ENCODE peak calls at places on chromosomes 5 and 9, in four cellular contexts. D is WTC11, T is K562, H is GM12878. G is an unnamed sample.

GRCh38 chr5:137627730-137628129 is 108.2 kb downstream of the KLHL3 start:
- DNase-seq in T (no peak), D (no peak), H (no peak), G (no peak)

GRCh38 chr5:98771389-98772109 is 1.9 kb upstream of the RGMB start:
- DNase-seq in D (peak), T (peak), H (peak), G (peak)

GRCh38 chr9:120713257-120714087 is 798 bp downstream of the MEGF9 start:
- DNase-seq in D (peak), H (no peak), T (peak), G (peak)

GRCh38 chr5:150245111-150245789 is 44.3 kb downstream of the CAMK2A start:
- DNase-seq in H (no peak), D (no peak), T (peak), G (peak)

GRCh38 chr9:121573717-121574485 is 74.3 kb upstream of the GGTA1 start:
- DNase-seq in H (no peak), T (no peak), D (no peak), G (no peak)

GRCh38 chr5:79636981-79637733 is 24.9 kb downstream of the TENT2 start:
- DNase-seq in D (no peak), H (no peak), T (no peak), G (no peak)

GRCh38 chr5:179215576-179215975 is 129.7 kb downstream of the ADAMTS2 start:
- DNase-seq in T (no peak), H (no peak), D (no peak), G (no peak)

GRCh38 chr5:178992291-178992895 is 2.7 kb downstream of the GRM6 start:
- DNase-seq in D (no peak), T (no peak), H (no peak), G (no peak)

GRCh38 chr5:149406203-149406978 is 27.3 kb upstream of the IL17B start:
- DNase-seq in D (peak), T (no peak), H (no peak), G (peak)

GRCh38 chr5:5356765-5357164 is 65.7 kb upstream of the ICE1 start:
- DNase-seq in T (no peak), D (no peak), H (no peak), G (no peak)

GRCh38 chr9:116482740-116483139 is 204.4 kb upstream of the TRIM32 start:
- DNase-seq in T (no peak), H (no peak), D (peak), G (no peak)

GRCh38 chr5:36457511-36458260 is 148.7 kb upstream of the SLC1A3 start:
- DNase-seq in H (no peak), T (no peak), D (no peak), G (no peak)

GRCh38 chr5:51696122-51696521 is 312.9 kb downstream of the ISL1 start:
- DNase-seq in D (no peak), H (no peak), T (no peak), G (no peak)

GRCh38 chr9:116049506-116049905 is 104.1 kb upstream of the PAPPA start:
- DNase-seq in T (no peak), H (no peak), D (no peak), G (no peak)

GRCh38 chr9:129801504-129801903 is 1.5 kb upstream of the TOR1B start:
- DNase-seq in H (no peak), T (no peak), D (peak), G (no peak)

GRCh38 chr9:92759990-92760893 is 4.4 kb downstream of the BICD2 start:
- DNase-seq in D (no peak), T (no peak), H (no peak), G (no peak)

GRCh38 chr9:95710449-95710848 is 165.0 kb upstream of the ERCC6L2 start:
- DNase-seq in H (no peak), D (no peak), T (no peak), G (no peak)

GRCh38 chr5:14211818-14212799 is 69.0 kb downstream of the TRIO start:
- DNase-seq in T (no peak), D (no peak), H (peak), G (no peak)

GRCh38 chr9:32442433-32442832 is 58.0 kb downstream of the ACO1 start:
- DNase-seq in H (no peak), T (no peak), D (no peak), G (no peak)

GRCh38 chr5:9284781-9285307 is 261.0 kb downstream of the SEMA5A start:
- DNase-seq in H (no peak), T (no peak), D (no peak), G (peak)

GRCh38 chr5:6729400-6730310 is 16.4 kb downstream of the TENT4A start:
- DNase-seq in D (no peak), T (no peak), H (no peak), G (no peak)
- TF ChIP-seq USF1 in D (no peak), T (no peak), H (no peak), G (no peak)

DNA sequence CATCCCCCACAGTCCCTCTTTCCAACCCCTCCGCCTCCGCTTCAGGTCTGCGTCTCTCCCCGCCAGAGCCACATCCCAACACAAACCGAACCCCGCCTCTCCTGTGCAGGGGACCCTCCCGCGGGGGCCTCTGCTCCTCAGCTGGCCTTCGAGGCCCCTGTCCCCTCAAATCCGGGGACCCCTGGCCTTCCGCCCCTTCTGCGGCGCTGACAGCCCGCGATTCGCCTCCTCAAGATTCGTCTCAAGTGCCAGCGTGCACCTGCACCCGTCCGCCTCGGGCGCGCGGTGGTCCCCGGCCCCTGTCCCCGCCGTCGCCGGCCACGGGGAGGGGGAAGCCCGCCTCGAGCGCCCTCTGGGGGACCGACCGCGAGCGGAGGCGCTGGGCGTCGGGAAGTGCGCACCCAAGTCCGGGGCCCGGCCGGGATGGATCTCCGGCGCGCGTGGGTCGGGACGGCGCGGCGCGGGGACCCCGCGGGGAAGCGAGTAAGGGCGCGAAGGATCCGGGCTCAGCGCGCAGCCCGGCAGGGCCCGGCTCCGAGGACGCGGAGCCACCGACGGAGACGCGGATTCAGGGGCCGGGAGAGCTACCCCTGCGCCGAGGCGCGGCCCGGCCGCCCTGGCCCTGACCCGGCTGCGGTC is 623 bp downstream of the FLT4 start:
- DNase-seq in D (peak), T (peak), H (no peak), G (peak)
- TF ChIP-seq USF1 in D (no peak), T (no peak), H (no peak), G (no peak)

GRCh38 chr9:88757406-88758010 is 222.5 kb downstream of the NXNL2 start:
- DNase-seq in H (no peak), T (no peak), D (no peak), G (peak)
- TF ChIP-seq USF1 in H (no peak), T (no peak), D (no peak), G (no peak)

DNA sequence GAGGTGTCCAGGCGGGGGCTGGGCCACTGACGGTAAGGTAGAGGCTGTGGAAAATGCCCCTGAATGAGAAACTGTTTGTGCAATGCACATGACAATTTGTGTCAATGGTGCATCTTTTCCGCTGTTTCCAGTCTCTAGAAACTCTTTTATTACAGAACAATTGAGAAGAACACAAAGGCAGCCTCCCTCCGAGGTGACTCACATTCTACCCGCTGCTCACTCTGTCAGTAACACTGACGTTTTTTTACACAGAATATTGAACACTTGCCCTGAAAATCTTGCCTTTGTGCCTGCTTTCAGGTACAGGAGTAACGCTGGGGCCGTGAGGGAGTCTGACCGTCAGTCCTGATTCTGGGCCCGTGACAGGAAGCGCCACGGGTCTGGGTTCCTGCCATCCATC is 11.7 kb upstream of the TENT4A start:
- DNase-seq in T (no peak), D (no peak), H (no peak), G (no peak)
- TF ChIP-seq USF1 in T (no peak), D (no peak), H (no peak), G (no peak)

DNA sequence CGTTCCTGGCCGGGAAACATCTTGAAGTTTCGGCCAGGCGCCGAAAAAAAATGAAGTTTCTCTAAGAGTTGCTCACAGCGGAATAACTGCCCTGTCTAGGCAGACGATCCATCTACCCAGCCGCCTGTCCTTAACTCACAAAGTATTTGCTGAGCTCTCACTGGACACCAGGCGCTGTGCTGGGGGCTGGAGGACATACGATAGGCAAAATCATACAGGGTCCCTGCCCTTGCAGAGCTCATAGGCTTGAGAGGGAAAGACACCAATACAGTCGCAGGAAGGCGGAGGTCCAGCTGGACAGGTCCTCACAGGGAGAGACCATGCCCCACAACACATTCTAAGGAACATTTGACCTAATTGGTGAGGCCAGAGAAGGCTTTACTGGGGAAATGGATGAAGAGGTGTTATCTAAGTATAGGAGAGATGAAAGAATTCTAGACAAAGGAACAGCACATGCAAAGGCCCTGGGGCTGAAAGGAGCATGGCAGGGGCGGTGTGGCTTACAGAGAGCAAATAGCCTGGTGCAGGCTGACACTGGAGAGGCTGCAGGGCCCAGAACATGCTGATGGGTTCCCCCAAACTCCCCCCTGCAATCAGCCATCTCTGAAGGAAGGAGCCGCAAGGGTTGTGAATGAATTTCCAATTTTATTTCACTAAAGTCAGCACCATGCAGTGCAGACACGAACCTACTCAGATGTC is 2.0 kb upstream of the MXD3 start:
- DNase-seq in H (no peak), D (no peak), T (no peak), G (no peak)
- TF ChIP-seq USF1 in H (no peak), D (no peak), T (no peak), G (no peak)